ENCODE peak calls at places on chromosome 16, in six cellular contexts. One of them, this sample, is unnamed.

GRCh38 chr16:85457366-85457765 is 155.8 kb upstream of the GSE1 start:
- DNase-seq in H1: no peak
- DNase-seq in GM12878: no peak
- DNase-seq in K562: no peak
- DNase-seq in HepG2: no peak
- DNase-seq in GM12891: no peak
- DNase-seq in this sample: no peak

GRCh38 chr16:28999577-28999976 is 14.7 kb downstream of the LAT start:
- DNase-seq in K562: no peak
- DNase-seq in GM12891: no peak
- DNase-seq in GM12878: no peak
- DNase-seq in HepG2: no peak
- DNase-seq in H1: no peak
- DNase-seq in this sample: no peak

GRCh38 chr16:83402969-83403368 is 404.8 kb upstream of the HSBP1 start:
- DNase-seq in HepG2: no peak
- DNase-seq in GM12878: no peak
- DNase-seq in H1: no peak
- DNase-seq in GM12891: no peak
- DNase-seq in K562: no peak
- DNase-seq in this sample: no peak

GRCh38 chr16:709651-710499 is 4.3 kb upstream of the FBXL16 start:
- DNase-seq in GM12891: no peak
- DNase-seq in HepG2: no peak
- DNase-seq in GM12878: no peak
- DNase-seq in K562: peak
- DNase-seq in H1: no peak
- DNase-seq in this sample: no peak

GRCh38 chr16:48393843-48394703 is 8.9 kb upstream of the SIAH1 start:
- DNase-seq in GM12891: no peak
- DNase-seq in GM12878: no peak
- DNase-seq in K562: no peak
- DNase-seq in H1: no peak
- DNase-seq in HepG2: no peak
- DNase-seq in this sample: no peak

GRCh38 chr16:30934827-30935557 is 11.6 kb downstream of the FBXL19 start:
- DNase-seq in HepG2: peak
- DNase-seq in H1: peak
- DNase-seq in GM12891: no peak
- DNase-seq in GM12878: no peak
- DNase-seq in K562: peak
- DNase-seq in this sample: no peak

GRCh38 chr16:88938933-88939813 is 37.8 kb downstream of the CBFA2T3 start:
- DNase-seq in K562: no peak
- DNase-seq in HepG2: no peak
- DNase-seq in GM12891: no peak
- DNase-seq in H1: no peak
- DNase-seq in GM12878: no peak
- DNase-seq in this sample: no peak

GRCh38 chr16:80518436-80518835 is 22.4 kb upstream of the DYNLRB2 start:
- DNase-seq in K562: no peak
- DNase-seq in HepG2: no peak
- DNase-seq in H1: no peak
- DNase-seq in GM12878: no peak
- DNase-seq in GM12891: peak
- DNase-seq in this sample: no peak

GRCh38 chr16:795580-796229 is 4.8 kb downstream of the GNG13 start:
- DNase-seq in HepG2: no peak
- DNase-seq in GM12878: no peak
- DNase-seq in GM12891: no peak
- DNase-seq in H1: no peak
- DNase-seq in K562: peak
- DNase-seq in this sample: no peak

GRCh38 chr16:78931267-78932060 is 669.1 kb downstream of the MAF start:
- DNase-seq in HepG2: no peak
- DNase-seq in K562: no peak
- DNase-seq in GM12891: no peak
- DNase-seq in GM12878: no peak
- DNase-seq in H1: no peak
- DNase-seq in this sample: no peak

GRCh38 chr16:56679813-56680212 is 2.5 kb upstream of the MT1X start:
- DNase-seq in H1: no peak
- DNase-seq in K562: no peak
- DNase-seq in HepG2: peak
- DNase-seq in GM12878: no peak
- DNase-seq in GM12891: no peak
- DNase-seq in this sample: no peak

GRCh38 chr16:50386139-50386538 is 17.4 kb upstream of the BRD7 start:
- DNase-seq in GM12891: no peak
- DNase-seq in H1: no peak
- DNase-seq in K562: peak
- DNase-seq in HepG2: no peak
- DNase-seq in GM12878: no peak
- DNase-seq in this sample: no peak

GRCh38 chr16:86987746-86988670 is 329.2 kb downstream of the C16orf95 start:
- DNase-seq in H1: no peak
- DNase-seq in K562: no peak
- DNase-seq in GM12878: no peak
- DNase-seq in GM12891: no peak
- DNase-seq in HepG2: no peak
- DNase-seq in this sample: no peak

GRCh38 chr16:3961449-3961849 is 80.9 kb upstream of the CREBBP start:
- DNase-seq in HepG2: peak
- DNase-seq in K562: peak
- DNase-seq in H1: no peak
- DNase-seq in GM12891: no peak
- DNase-seq in GM12878: no peak
- DNase-seq in this sample: no peak

GRCh38 chr16:5615868-5616642 is 518.5 kb upstream of the EEF2KMT start:
- DNase-seq in K562: peak
- DNase-seq in GM12891: peak
- DNase-seq in HepG2: peak
- DNase-seq in GM12878: no peak
- DNase-seq in H1: peak
- DNase-seq in this sample: peak

GRCh38 chr16:89360760-89361435 is 129.5 kb downstream of the ANKRD11 start:
- DNase-seq in K562: no peak
- DNase-seq in GM12891: no peak
- DNase-seq in GM12878: peak
- DNase-seq in H1: no peak
- DNase-seq in HepG2: no peak
- DNase-seq in this sample: peak

GRCh38 chr16:58511933-58512815 is 3.1 kb upstream of the SETD6 start:
- DNase-seq in HepG2: peak
- DNase-seq in K562: peak
- DNase-seq in GM12891: peak
- DNase-seq in H1: peak
- DNase-seq in GM12878: no peak
- DNase-seq in this sample: no peak

GRCh38 chr16:88681084-88681680 is 5.1 kb downstream of the SNAI3 start:
- DNase-seq in H1: peak
- DNase-seq in K562: peak
- DNase-seq in GM12878: no peak
- DNase-seq in HepG2: peak
- DNase-seq in GM12891: peak
- DNase-seq in this sample: peak

GRCh38 chr16:3935921-3936320 is 55.4 kb upstream of the CREBBP start:
- DNase-seq in HepG2: no peak
- DNase-seq in GM12891: no peak
- DNase-seq in GM12878: no peak
- DNase-seq in H1: no peak
- DNase-seq in K562: no peak
- DNase-seq in this sample: no peak

GRCh38 chr16:56120447-56121155 is 70.7 kb upstream of the GNAO1 start:
- DNase-seq in H1: no peak
- DNase-seq in HepG2: no peak
- DNase-seq in K562: no peak
- DNase-seq in GM12878: no peak
- DNase-seq in GM12891: no peak
- DNase-seq in this sample: no peak

GRCh38 chr16:55912022-55912421 is 36.8 kb upstream of the CES5A start:
- DNase-seq in GM12878: no peak
- DNase-seq in HepG2: no peak
- DNase-seq in GM12891: no peak
- DNase-seq in H1: no peak
- DNase-seq in K562: no peak
- DNase-seq in this sample: no peak

GRCh38 chr16:87578531-87578930 is 23.8 kb upstream of the JPH3 start:
- DNase-seq in HepG2: no peak
- DNase-seq in GM12891: no peak
- DNase-seq in GM12878: no peak
- DNase-seq in K562: no peak
- DNase-seq in H1: no peak
- DNase-seq in this sample: no peak

GRCh38 chr16:49559242-49559641 is 185.6 kb downstream of the C16orf78 start:
- DNase-seq in GM12878: no peak
- DNase-seq in H1: no peak
- DNase-seq in HepG2: no peak
- DNase-seq in GM12891: no peak
- DNase-seq in K562: no peak
- DNase-seq in this sample: no peak

GRCh38 chr16:3022208-3022696 is 1.5 kb downstream of the HCFC1R1 start:
- DNase-seq in GM12878: no peak
- DNase-seq in GM12891: no peak
- DNase-seq in K562: peak
- DNase-seq in H1: peak
- DNase-seq in HepG2: peak
- DNase-seq in this sample: no peak

GRCh38 chr16:23729503-23730424 is 16.7 kb upstream of the ERN2 start:
- DNase-seq in H1: peak
- DNase-seq in GM12891: no peak
- DNase-seq in HepG2: peak
- DNase-seq in GM12878: no peak
- DNase-seq in K562: peak
- DNase-seq in this sample: no peak

GRCh38 chr16:4994719-4995434 is 36.7 kb downstream of the SEC14L5 start:
- DNase-seq in HepG2: no peak
- DNase-seq in H1: no peak
- DNase-seq in GM12891: no peak
- DNase-seq in GM12878: no peak
- DNase-seq in K562: no peak
- DNase-seq in this sample: no peak

GRCh38 chr16:85396879-85397871 is 215.9 kb upstream of the GSE1 start:
- DNase-seq in GM12891: peak
- DNase-seq in GM12878: no peak
- DNase-seq in K562: peak
- DNase-seq in HepG2: peak
- DNase-seq in H1: peak
- DNase-seq in this sample: peak

GRCh38 chr16:73365010-73365409 is 317.1 kb upstream of the ZFHX3 start:
- DNase-seq in GM12878: no peak
- DNase-seq in K562: no peak
- DNase-seq in HepG2: no peak
- DNase-seq in GM12891: no peak
- DNase-seq in H1: no peak
- DNase-seq in this sample: no peak

GRCh38 chr16:51509336-51509735 is 358.3 kb upstream of the SALL1 start:
- DNase-seq in HepG2: no peak
- DNase-seq in H1: no peak
- DNase-seq in GM12878: no peak
- DNase-seq in GM12891: no peak
- DNase-seq in K562: no peak
- DNase-seq in this sample: no peak

GRCh38 chr16:324451-325334 is 27.8 kb downstream of the AXIN1 start:
- DNase-seq in HepG2: no peak
- DNase-seq in GM12891: peak
- DNase-seq in K562: peak
- DNase-seq in GM12878: no peak
- DNase-seq in H1: no peak
- DNase-seq in this sample: peak

GRCh38 chr16:56603589-56603988 is 4.8 kb upstream of the MT2A start:
- DNase-seq in H1: no peak
- DNase-seq in GM12878: no peak
- DNase-seq in GM12891: no peak
- DNase-seq in HepG2: peak
- DNase-seq in K562: no peak
- DNase-seq in this sample: no peak

GRCh38 chr16:11667824-11668589 is at the start of gene SNN:
- DNase-seq in K562: peak
- DNase-seq in GM12891: peak
- DNase-seq in GM12878: no peak
- DNase-seq in H1: peak
- DNase-seq in HepG2: peak
- DNase-seq in this sample: peak
- TF ChIP-seq POLR2A in K562: no peak
- TF ChIP-seq POLR2A in GM12891: no peak
- TF ChIP-seq POLR2A in GM12878: peak
- TF ChIP-seq POLR2A in H1: no peak
- TF ChIP-seq POLR2A in HepG2: no peak
- TF ChIP-seq POLR2A in this sample: no peak

GRCh38 chr16:21083729-21084268 is 66.8 kb downstream of the DNAH3 start:
- DNase-seq in K562: peak
- DNase-seq in H1: peak
- DNase-seq in HepG2: peak
- DNase-seq in GM12878: no peak
- DNase-seq in GM12891: peak
- DNase-seq in this sample: peak
- TF ChIP-seq TAF1 in K562: no peak
- TF ChIP-seq TAF1 in H1: no peak
- TF ChIP-seq TAF1 in HepG2: no peak
- TF ChIP-seq TAF1 in GM12878: no peak
- TF ChIP-seq TAF1 in GM12891: no peak
- TF ChIP-seq TAF1 in this sample: no peak

DNA sequence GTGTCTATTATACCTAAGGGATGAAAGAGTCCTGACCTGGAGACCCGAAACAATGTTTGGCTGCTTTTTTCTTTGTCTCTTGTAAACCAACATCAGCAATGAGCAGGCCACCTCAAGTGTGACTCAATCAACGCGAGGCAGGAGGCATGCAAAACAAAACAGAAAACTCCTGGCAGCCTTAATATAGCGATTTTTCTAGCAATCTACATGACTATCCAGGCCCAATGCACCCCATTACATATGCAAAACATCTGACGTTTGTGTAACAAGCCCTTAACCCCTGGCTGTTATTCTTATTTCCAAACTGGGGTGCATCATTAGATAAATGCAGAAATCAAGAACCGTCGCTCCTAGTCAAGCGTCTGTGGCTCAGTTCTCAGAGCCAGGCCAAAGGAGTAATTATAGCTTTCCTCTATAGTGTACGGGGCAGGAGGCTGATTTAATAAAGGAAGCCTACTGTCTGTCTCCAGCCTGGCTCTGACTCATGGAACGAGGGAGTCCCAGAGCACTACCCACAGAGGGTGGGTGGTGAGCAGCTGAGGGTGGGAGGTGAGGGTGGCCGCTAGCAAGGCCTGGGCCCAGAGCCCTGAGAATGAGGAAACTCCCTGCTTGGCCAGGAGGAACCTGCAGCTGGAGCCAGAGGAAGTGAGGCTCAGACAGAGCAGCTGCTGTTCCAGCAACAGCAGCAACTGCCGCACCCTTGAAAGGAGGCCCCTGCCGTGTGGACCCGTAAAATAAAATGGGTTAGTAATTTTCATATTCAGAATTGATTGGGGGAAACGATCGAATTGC is 43.9 kb downstream of the CHD9 start:
- DNase-seq in GM12878: peak
- DNase-seq in HepG2: peak
- DNase-seq in K562: peak
- DNase-seq in H1: peak
- DNase-seq in GM12891: peak
- DNase-seq in this sample: peak
- TF ChIP-seq POLR2A in GM12878: peak
- TF ChIP-seq POLR2A in HepG2: no peak
- TF ChIP-seq POLR2A in K562: no peak
- TF ChIP-seq POLR2A in H1: no peak
- TF ChIP-seq POLR2A in GM12891: no peak
- TF ChIP-seq POLR2A in this sample: peak

GRCh38 chr16:67270931-67271338 is 8.4 kb upstream of the PLEKHG4 start:
- DNase-seq in GM12878: no peak
- DNase-seq in HepG2: no peak
- DNase-seq in H1: no peak
- DNase-seq in K562: no peak
- DNase-seq in GM12891: no peak
- DNase-seq in this sample: no peak
- TF ChIP-seq TAF1 in GM12878: no peak
- TF ChIP-seq TAF1 in HepG2: no peak
- TF ChIP-seq TAF1 in H1: no peak
- TF ChIP-seq TAF1 in K562: no peak
- TF ChIP-seq TAF1 in GM12891: no peak
- TF ChIP-seq TAF1 in this sample: no peak